ENCODE peak calls at places on chromosomes 4 and X, in four cellular contexts. F, S, D and G are unnamed samples.

GRCh38 chr4:16225681-16225995 is 633 bp downstream of the TAPT1 start:
- DNase-seq in S (no peak), D (no peak), F (peak; percentile 33), G (no peak)

GRCh38 chr4:7120341-7120740 is 52.5 kb upstream of the GRPEL1 start:
- DNase-seq in D (no peak), F (no peak), S (no peak), G (no peak)

GRCh38 chr4:101711590-101712255 is 78.8 kb upstream of the BANK1 start:
- DNase-seq in D (no peak), F (no peak), S (no peak), G (no peak)

GRCh38 chr4:40040908-40041307 is 15.7 kb upstream of the N4BP2 start:
- DNase-seq in D (no peak), S (no peak), F (no peak), G (no peak)

GRCh38 chr4:166838975-166839614 is 395.2 kb downstream of the SPOCK3 start:
- DNase-seq in S (no peak), F (no peak), D (no peak), G (no peak)

GRCh38 chr4:163600731-163601130 is 106.2 kb downstream of the TMA16 start:
- DNase-seq in F (no peak), S (no peak), D (no peak), G (no peak)

GRCh38 chr4:84733343-84734033 is 150.6 kb downstream of the CDS1 start:
- DNase-seq in F (no peak), S (no peak), D (no peak), G (no peak)

GRCh38 chr4:94766856-94767255 is 9.1 kb downstream of the BMPR1B start:
- DNase-seq in S (no peak), D (no peak), F (peak; percentile 23), G (no peak)

GRCh38 chrX:15151267-15152196 is 118.4 kb downstream of the ASB9 start:
- DNase-seq in F (no peak), D (no peak), S (no peak), G (no peak)

GRCh38 chrX:88605222-88605583 is 141.8 kb upstream of the CPXCR1 start:
- DNase-seq in F (no peak), D (no peak), S (no peak), G (no peak)

GRCh38 chrX:80246273-80246672 is 174.0 kb upstream of the TENT5D start:
- DNase-seq in S (no peak), D (peak; percentile 1), F (no peak), G (no peak)

GRCh38 chr4:165379662-165380061 is 854 bp downstream of the CPE start:
- DNase-seq in S (peak; percentile 46), F (peak; percentile 43), D (no peak), G (no peak)

GRCh38 chr4:120829113-120829831 is 93.3 kb downstream of the PRDM5 start:
- DNase-seq in F (peak; percentile 27), D (no peak), S (no peak), G (no peak)

GRCh38 chr4:80619070-80619674 is 283.6 kb downstream of the CFAP299 start:
- DNase-seq in S (no peak), D (no peak), F (no peak), G (no peak)

GRCh38 chr4:100782356-100782755 is 264.5 kb upstream of the EMCN start:
- DNase-seq in S (no peak), D (no peak), F (no peak), G (no peak)

GRCh38 chr4:86283341-86283740 is 76.5 kb downstream of the MAPK10 start:
- DNase-seq in D (no peak), F (no peak), S (no peak), G (no peak)

GRCh38 chr4:78552398-78553396 is 1.1 kb downstream of the ANXA3 start:
- DNase-seq in F (no peak), D (no peak), S (peak; percentile 79), G (no peak)

GRCh38 chrX:75746891-75747639 is 38.0 kb downstream of the MAGEE2 start:
- DNase-seq in D (peak; percentile 20), F (peak; percentile 8), S (peak; percentile 57), G (no peak)